ENCODE peak calls at places on chromosome 5, in seven cellular contexts. Y, O, I, Q, L, V and R are unnamed samples.

GRCh38 chr5:78604693-78605092 is 43.9 kb downstream of the LHFPL2 start:
- DNase-seq in V (peak; percentile 76), I (no peak), L (no peak), O (no peak), Q (no peak), Y (no peak), R (no peak)

GRCh38 chr5:76521240-76521758 is 101.9 kb downstream of the F2RL2 start:
- DNase-seq in Y (no peak), V (no peak), L (no peak), O (no peak), I (no peak), Q (no peak), R (no peak)

GRCh38 chr5:174275959-174276358 is 230.5 kb downstream of the NSG2 start:
- DNase-seq in Y (no peak), Q (no peak), V (no peak), I (no peak), O (no peak), L (no peak), R (no peak)

GRCh38 chr5:143244000-143244736 is 159.3 kb downstream of the NR3C1 start:
- DNase-seq in V (peak; percentile 62), Y (no peak), O (peak; percentile 82), L (no peak), I (no peak), Q (no peak), R (peak; percentile 55)

GRCh38 chr5:129804705-129805104 is 56.8 kb downstream of the MINAR2 start:
- DNase-seq in V (no peak), O (no peak), L (no peak), Y (no peak), I (no peak), Q (no peak), R (peak; percentile 6)

GRCh38 chr5:122761115-122761514 is 13.8 kb upstream of the SNX2 start:
- DNase-seq in V (no peak), O (no peak), L (no peak), Q (no peak), I (no peak), Y (no peak), R (no peak)

GRCh38 chr5:112697301-112697700 is 40.4 kb upstream of the APC start:
- DNase-seq in O (no peak), Q (no peak), V (no peak), L (no peak), Y (no peak), I (no peak), R (no peak)

GRCh38 chr5:135747824-135748223 is 86.6 kb upstream of the SLC25A48 start:
- DNase-seq in I (no peak), L (no peak), Q (no peak), O (no peak), V (no peak), Y (no peak), R (peak; percentile 47)

GRCh38 chr5:135095052-135095715 is 61.2 kb upstream of the PITX1 start:
- DNase-seq in O (no peak), I (no peak), Q (no peak), L (no peak), Y (no peak), V (no peak), R (no peak)

GRCh38 chr5:95723632-95724369 is 7.3 kb upstream of the RHOBTB3 start:
- DNase-seq in L (no peak), Q (peak; percentile 75), V (no peak), Y (no peak), I (peak; percentile 39), O (no peak), R (no peak)

GRCh38 chr5:173643964-173644363 is 27.5 kb upstream of the BOD1 start:
- DNase-seq in L (peak; percentile 44), O (no peak), Y (peak; percentile 81), V (no peak), I (no peak), Q (peak; percentile 87), R (no peak)

GRCh38 chr5:41218929-41219328 is 5.6 kb upstream of the C6 start:
- DNase-seq in Y (no peak), I (no peak), L (no peak), O (no peak), V (no peak), Q (no peak), R (no peak)

GRCh38 chr5:76372320-76373054 is 30.6 kb upstream of the IQGAP2 start:
- DNase-seq in O (peak; percentile 88), V (peak; percentile 76), Q (peak; percentile 27), I (peak; percentile 79), Y (no peak), L (no peak), R (no peak)

GRCh38 chr5:93724791-93725190 is 16.6 kb downstream of the POU5F2 start:
- DNase-seq in Q (no peak), O (no peak), V (no peak), Y (no peak), I (no peak), L (no peak), R (no peak)

GRCh38 chr5:167587768-167588167 is 703.7 kb upstream of the WWC1 start:
- DNase-seq in I (no peak), L (no peak), V (peak; percentile 11), Y (no peak), Q (peak; percentile 48), O (peak; percentile 8), R (peak; percentile 69)

GRCh38 chr5:119398713-119399492 is 43.1 kb downstream of the TNFAIP8 start:
- DNase-seq in L (no peak), O (no peak), I (no peak), V (peak; percentile 9), Y (peak; percentile 34), Q (no peak), R (no peak)

GRCh38 chr5:172939045-172939444 is 20.2 kb upstream of the RPL26L1 start:
- DNase-seq in Y (peak; percentile 65), L (no peak), Q (no peak), V (peak; percentile 45), I (peak; percentile 62), O (peak; percentile 26), R (peak; percentile 59)

GRCh38 chr5:172498431-172499129 is 44.3 kb upstream of the SH3PXD2B start:
- DNase-seq in I (no peak), V (no peak), O (no peak), L (no peak), Y (peak; percentile 37), Q (no peak), R (no peak)

GRCh38 chr5:19733612-19734495 is 254.1 kb downstream of the CDH18 start:
- DNase-seq in Q (no peak), I (no peak), Y (peak; percentile 48), V (no peak), O (no peak), L (no peak), R (no peak)
- TF ChIP-seq JUND in Q (no peak), I (no peak), Y (no peak), V (no peak), O (no peak), L (no peak), R (no peak)

DNA sequence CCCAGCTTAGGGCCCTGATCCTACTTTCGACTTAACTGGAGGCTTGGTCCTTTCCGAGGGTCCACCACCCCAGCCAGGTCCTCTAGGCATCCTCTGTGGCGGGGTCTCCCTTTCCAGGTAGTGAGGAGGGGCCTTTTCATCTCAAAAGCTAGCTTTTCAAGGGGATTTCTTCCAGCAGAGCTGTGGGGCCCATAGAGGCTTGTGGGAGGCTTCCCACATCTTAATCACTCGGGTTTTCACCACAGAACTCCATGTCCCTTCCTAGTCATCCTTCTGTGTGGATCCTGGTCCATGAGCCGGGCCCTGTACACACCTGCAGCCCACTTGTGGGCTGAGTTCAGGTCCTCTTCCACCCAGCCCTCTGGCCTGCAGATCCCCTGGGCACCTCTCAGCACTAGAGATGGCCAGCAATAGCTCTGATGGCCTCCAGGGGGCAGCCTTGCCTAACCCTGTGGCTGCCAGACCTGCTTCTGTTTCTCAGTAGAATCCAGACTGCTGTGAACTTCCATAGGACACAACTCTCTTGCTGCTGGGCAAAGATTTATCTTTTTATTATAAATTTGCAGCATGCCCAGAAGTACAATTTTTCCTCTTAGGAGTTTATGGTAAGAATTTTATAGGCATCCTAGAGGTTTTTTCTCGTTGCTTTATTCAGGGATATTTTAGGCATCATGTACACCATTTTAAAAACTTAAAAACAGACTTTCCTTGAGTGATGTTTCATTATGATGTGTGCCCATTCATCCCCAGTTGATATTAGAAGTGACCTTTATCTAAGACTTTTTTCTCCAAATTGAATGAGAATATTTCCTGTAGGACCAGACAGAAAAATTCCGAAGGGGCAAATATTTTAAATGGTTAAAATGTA is 208.9 kb downstream of the TRIO start:
- DNase-seq in O (peak; percentile 27), Y (peak; percentile 76), I (peak; percentile 85), L (no peak), Q (peak; percentile 83), V (peak; percentile 35), R (peak; percentile 62)
- TF ChIP-seq JUND in O (no peak), Y (no peak), I (no peak), L (no peak), Q (no peak), V (no peak), R (no peak)

GRCh38 chr5:141465351-141465750 is 10.4 kb upstream of the PCDHGC3 start:
- DNase-seq in Y (no peak), V (no peak), L (no peak), I (no peak), Q (no peak), O (no peak), R (no peak)
- TF ChIP-seq JUND in Y (no peak), V (no peak), L (no peak), I (no peak), Q (no peak), O (no peak), R (no peak)

GRCh38 chr5:139862313-139862712 is 66.7 kb downstream of the PSD2 start:
- DNase-seq in Y (no peak), V (no peak), I (no peak), O (no peak), L (peak; percentile 23), Q (no peak), R (peak; percentile 6)

GRCh38 chr5:139863361-139863760 is 67.8 kb downstream of the PSD2 start:
- DNase-seq in I (no peak), O (no peak), L (no peak), Y (no peak), Q (no peak), V (no peak), R (no peak)

GRCh38 chr5:139861889-139862207 is 66.2 kb downstream of the PSD2 start:
- DNase-seq in L (no peak), O (no peak), Y (no peak), V (no peak), I (no peak), Q (no peak), R (no peak)

GRCh38 chr5:139862803-139863202 is 67.2 kb downstream of the PSD2 start:
- DNase-seq in Y (no peak), I (peak; percentile 34), V (no peak), L (no peak), Q (no peak), O (no peak), R (no peak)

GRCh38 chr5:139861021-139861888 is 65.6 kb downstream of the PSD2 start:
- DNase-seq in I (no peak), V (no peak), L (no peak), O (no peak), Y (no peak), Q (no peak), R (no peak)
- TF ChIP-seq JUND in I (no peak), V (no peak), L (no peak), O (no peak), Y (no peak), Q (no peak), R (no peak)

DNA sequence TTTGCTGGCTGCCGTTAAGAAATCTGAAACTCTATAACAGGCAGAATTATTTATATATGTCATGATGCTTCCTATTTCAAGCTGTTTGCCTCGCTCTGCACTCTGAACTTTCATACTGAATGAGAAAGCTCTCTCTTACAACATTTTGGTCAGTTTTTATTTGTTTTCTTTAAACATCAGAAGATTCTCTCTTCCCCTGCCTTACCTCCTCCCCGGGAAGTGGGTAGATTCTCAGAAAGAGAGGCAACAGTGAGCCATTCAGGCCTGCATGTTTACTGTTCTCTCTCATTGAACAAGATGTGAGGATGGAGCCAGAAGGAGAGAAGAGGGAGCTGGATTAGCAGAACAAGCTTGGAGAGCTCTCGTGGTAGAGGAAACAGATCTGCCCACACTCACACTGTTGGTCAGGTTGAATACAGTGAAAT is 144.6 kb downstream of the ARHGEF28 start:
- DNase-seq in V (peak; percentile 77), Q (no peak), O (no peak), I (no peak), L (no peak), Y (no peak), R (no peak)
- TF ChIP-seq JUND in V (no peak), Q (no peak), O (no peak), I (no peak), L (no peak), Y (no peak), R (no peak)